ENCODE peak calls at places on chromosome 1, in six cellular contexts. E is left ventricle myocardium inferior, W is OCI-LY7, G is prostate gland, K is AG04449, M is fibroblast of pulmonary artery. P is an unnamed sample.

GRCh38 chr1:234197839-234198238 is 175.4 kb upstream of the COA6 start:
- DNase-seq in K (no peak), W (no peak), G (no peak), E (no peak), M (no peak), P (no peak)

GRCh38 chr1:152941037-152941700 is 5.8 kb upstream of the SPRR5 start:
- DNase-seq in G (no peak), E (no peak), M (no peak), W (no peak), K (no peak), P (no peak)

GRCh38 chr1:228860911-228861829 is 125.9 kb downstream of the RHOU start:
- DNase-seq in M (peak; percentile 67), E (no peak), W (no peak), G (no peak), K (peak; percentile 67), P (peak; percentile 74)

GRCh38 chr1:47031059-47031458 is 7.6 kb downstream of the CYP4X1 start:
- DNase-seq in W (no peak), G (peak; percentile 76), M (peak; percentile 83), E (no peak), K (no peak), P (peak; percentile 82)

GRCh38 chr1:234222561-234223280 is 150.5 kb upstream of the COA6 start:
- DNase-seq in M (no peak), G (no peak), W (no peak), E (no peak), K (no peak), P (no peak)

GRCh38 chr1:15031251-15031930 is 122.2 kb upstream of the TMEM51 start:
- DNase-seq in M (no peak), W (no peak), G (no peak), K (no peak), E (no peak), P (peak; percentile 31)

GRCh38 chr1:28416509-28417194 is 47.1 kb downstream of the PHACTR4 start:
- DNase-seq in G (no peak), W (no peak), E (no peak), K (no peak), M (no peak), P (no peak)

GRCh38 chr1:40312238-40313205 is 4.6 kb downstream of the COL9A2 start:
- DNase-seq in G (no peak), E (peak; percentile 45), K (no peak), M (no peak), W (peak; percentile 72), P (no peak)

GRCh38 chr1:64861611-64862010 is 104.7 kb downstream of the JAK1 start:
- DNase-seq in W (peak; percentile 48), E (no peak), K (no peak), G (no peak), M (peak; percentile 23), P (peak; percentile 20)

GRCh38 chr1:4044967-4045366 is 144.9 kb upstream of the C1orf174 start:
- DNase-seq in M (no peak), G (no peak), W (peak; percentile 93), K (no peak), E (no peak), P (no peak)

GRCh38 chr1:171422489-171422888 is 62.8 kb upstream of the PRRC2C start:
- DNase-seq in W (no peak), M (peak; percentile 29), G (no peak), E (no peak), K (no peak), P (no peak)

GRCh38 chr1:32684167-32684811 is 18.3 kb downstream of the SYNC start:
- DNase-seq in M (peak; percentile 89), E (no peak), G (peak; percentile 58), K (no peak), W (no peak), P (peak; percentile 60)

GRCh38 chr1:162284206-162284955 is 92.3 kb downstream of the SPATA46 start:
- DNase-seq in G (no peak), E (no peak), K (no peak), W (no peak), M (no peak), P (no peak)

GRCh38 chr1:32507021-32507420 is 32.2 kb upstream of the ZBTB8A start:
- DNase-seq in M (peak; percentile 22), W (no peak), K (no peak), E (no peak), G (no peak), P (no peak)

GRCh38 chr1:87120779-87121178 is 206.3 kb downstream of the HS2ST1 start:
- DNase-seq in M (no peak), G (no peak), K (no peak), E (no peak), W (peak; percentile 30), P (no peak)

GRCh38 chr1:45304311-45305081 is 22.2 kb upstream of the HPDL start:
- DNase-seq in K (no peak), W (peak; percentile 52), G (peak; percentile 36), M (no peak), E (no peak), P (no peak)

GRCh38 chr1:35642472-35642955 is 1.2 kb upstream of the PSMB2 start:
- DNase-seq in K (no peak), E (no peak), M (no peak), W (peak; percentile 25), G (no peak), P (no peak)
- TF ChIP-seq CTCF in K (no peak), E (no peak), M (no peak), W (peak; percentile 27), G (no peak), P (no peak)

DNA sequence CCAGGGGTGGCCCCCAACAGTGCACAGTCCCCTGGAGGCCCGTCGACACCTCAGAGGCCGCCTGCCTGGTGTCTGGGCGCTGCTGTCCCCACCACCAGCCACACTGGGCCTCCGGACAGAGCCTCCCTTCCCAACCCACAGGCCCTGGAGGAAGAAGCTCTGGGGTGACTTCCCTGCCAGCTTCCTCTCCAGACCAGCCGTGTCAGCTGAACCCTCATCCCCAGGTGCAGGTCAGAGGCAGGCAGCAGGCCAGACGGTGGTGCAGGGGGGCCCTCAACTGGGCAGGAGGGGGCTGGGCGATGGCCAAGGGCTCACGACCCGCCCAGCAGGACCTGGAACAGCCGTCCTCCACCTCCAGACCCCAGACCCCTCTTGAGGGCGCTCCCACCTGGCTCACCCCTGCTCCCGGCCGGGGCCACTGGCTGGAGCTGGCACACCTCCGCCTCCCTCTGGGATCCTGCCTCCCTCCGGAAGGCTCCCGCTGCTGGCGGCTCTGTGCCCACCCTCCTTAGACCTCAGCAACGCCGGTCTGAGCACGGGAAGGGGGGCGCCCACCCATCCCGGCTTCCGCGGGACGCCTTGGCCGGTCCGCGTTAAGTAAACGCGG is 520 bp downstream of the TNFRSF18 start:
- DNase-seq in G (no peak), M (no peak), K (no peak), W (no peak), E (peak; percentile 13), P (no peak)
- H3K4me3 ChIP-seq in G (peak overlapping the region; percentile 5), M (no peak overlapping the region), K (no peak overlapping the region), W (no peak overlapping the region), E (peak overlapping the region; percentile 50), P (no peak overlapping the region)

DNA sequence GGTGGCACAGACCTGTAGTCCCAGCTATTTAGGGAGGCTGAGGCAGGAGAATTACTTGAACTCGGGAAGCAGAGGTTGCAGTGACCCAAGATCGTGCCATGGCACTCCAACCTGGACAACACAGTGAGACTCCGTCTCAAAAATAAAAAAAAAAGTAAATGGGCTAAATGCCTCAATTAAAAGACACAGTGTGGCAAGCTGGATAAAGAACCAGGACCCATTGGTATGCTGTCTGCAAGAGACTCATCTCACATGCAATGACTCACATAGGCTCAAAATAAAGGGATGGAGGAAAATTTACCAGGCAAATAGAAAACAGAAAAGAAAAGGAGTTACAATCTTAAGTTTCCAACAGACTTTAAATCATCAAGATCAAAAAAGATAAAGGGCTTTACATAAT is 40.3 kb downstream of the ACBD6 start:
- DNase-seq in G (no peak), W (no peak), M (peak; percentile 23), E (no peak), K (no peak), P (no peak)
- TF ChIP-seq CTCF in G (no peak), W (no peak), M (no peak), E (no peak), K (no peak), P (no peak)

DNA sequence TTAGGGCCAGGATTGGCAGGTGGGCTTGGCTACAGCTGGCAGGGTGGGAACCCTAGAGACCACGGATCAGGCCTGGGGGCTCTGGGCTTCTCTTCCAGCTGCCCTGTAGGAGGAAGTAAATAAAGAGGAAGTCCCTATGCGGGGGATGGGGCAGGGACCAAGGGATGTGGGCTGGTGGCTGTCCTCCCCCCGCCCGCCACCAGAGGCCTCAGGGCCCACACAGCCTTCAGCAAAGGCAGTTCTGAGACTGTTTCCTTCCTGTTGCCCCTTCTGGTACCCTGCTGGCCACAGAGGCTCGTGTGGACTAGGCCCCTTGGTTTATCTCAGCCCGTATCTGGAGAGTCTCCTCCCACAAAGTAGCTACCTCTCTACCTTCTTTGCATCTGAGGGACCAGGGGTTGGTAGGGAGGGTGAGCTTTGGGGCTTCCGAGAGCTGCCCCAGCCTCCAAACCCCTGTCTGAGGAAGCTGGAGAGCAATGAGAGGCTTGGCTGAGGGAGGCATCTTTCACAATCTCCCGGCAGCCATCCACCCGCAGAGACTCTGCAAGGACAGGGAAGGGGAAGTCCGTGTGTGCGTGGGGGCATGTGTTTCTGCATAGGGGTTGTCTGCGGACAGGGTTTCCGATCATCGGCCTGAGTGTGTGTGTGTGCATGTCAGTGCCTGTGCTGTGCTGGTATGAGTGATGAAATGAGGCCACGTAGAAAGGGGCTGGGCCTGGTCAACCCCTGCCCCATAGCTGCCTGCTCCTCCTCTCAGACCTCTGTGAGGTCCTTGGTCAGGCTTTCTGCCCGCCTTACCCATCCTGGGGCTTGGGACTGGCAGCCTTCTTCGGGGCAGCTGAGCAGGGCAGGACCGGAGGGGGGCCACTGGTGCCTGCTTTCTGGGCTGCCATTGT is 12.5 kb downstream of the RPS6KA1 start:
- DNase-seq in M (peak; percentile 97), E (peak; percentile 73), W (peak; percentile 95), K (no peak), G (peak; percentile 46), P (no peak)
- H3K4me3 ChIP-seq in M (no peak overlapping the region), E (peak overlapping the region; percentile 25), W (peak overlapping the region; percentile 64), K (no peak overlapping the region), G (no peak overlapping the region), P (no peak overlapping the region)

GRCh38 chr1:243705585-243705984 is 144.5 kb downstream of the AKT3 start:
- DNase-seq in M (no peak), E (no peak), K (no peak), W (no peak), G (no peak), P (no peak)

GRCh38 chr1:243710467-243710866 is 139.6 kb downstream of the AKT3 start:
- DNase-seq in E (no peak), W (no peak), K (no peak), M (no peak), G (no peak), P (no peak)

GRCh38 chr1:243712242-243712641 is 137.8 kb downstream of the AKT3 start:
- DNase-seq in K (no peak), E (no peak), M (no peak), G (no peak), W (no peak), P (no peak)

GRCh38 chr1:243706563-243706962 is 143.5 kb downstream of the AKT3 start:
- DNase-seq in M (no peak), G (no peak), K (no peak), E (no peak), W (no peak), P (no peak)

DNA sequence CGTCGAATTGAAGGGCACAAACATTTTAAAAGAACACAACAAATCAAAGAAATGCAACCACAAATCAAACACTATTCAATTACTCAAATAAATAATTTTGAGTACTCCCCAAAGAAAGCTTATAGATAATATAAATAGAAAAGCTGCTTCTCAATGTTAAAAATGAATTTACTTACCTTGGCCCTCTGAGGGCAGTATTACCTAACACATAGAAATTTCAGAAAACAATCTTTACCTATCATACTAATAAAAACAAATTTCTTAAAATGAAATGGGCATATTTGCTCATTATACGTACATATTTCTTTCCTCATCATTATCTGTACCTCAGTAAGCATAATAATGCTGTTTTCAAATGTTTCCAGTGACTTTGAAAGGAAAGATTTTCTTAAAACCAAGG is 141.8 kb downstream of the AKT3 start:
- DNase-seq in K (no peak), M (peak; percentile 43), G (no peak), W (no peak), E (no peak), P (peak; percentile 28)
- TF ChIP-seq CTCF in K (no peak), M (peak; percentile 19), G (peak; percentile 24), W (peak; percentile 63), E (peak; percentile 25), P (peak; percentile 16)